ENCODE peak calls at places on chromosome 7, in six cellular contexts. T is neuronal stem cell, M is H1, P is IMR-90, Z is mesenchymal stem cell, C is H9. X is an unnamed sample.
A peak's percentile ranks its signal among the peaks of the same experiment; 100 is the strongest.

GRCh38 chr7:40374575-40374974 is 239.8 kb downstream of the SUGCT start:
- DNase-seq in P (peak; percentile 22), C (no peak), M (no peak), T (no peak), Z (no peak), X (no peak)

GRCh38 chr7:34622771-34623250 is 35.2 kb upstream of the NPSR1 start:
- DNase-seq in P (no peak), T (no peak), C (no peak), M (no peak), Z (no peak), X (no peak)

GRCh38 chr7:74452748-74453320 is 872 bp upstream of the GTF2IRD1 start:
- DNase-seq in Z (peak; percentile 45), C (no peak), M (no peak), P (no peak), T (no peak), X (no peak)

GRCh38 chr7:27586825-27587224 is 75.9 kb downstream of the HIBADH start:
- DNase-seq in P (no peak), Z (no peak), C (peak; percentile 33), M (no peak), T (no peak), X (no peak)

GRCh38 chr7:99794585-99795502 is 10.9 kb upstream of the CYP3A4 start:
- DNase-seq in P (no peak), T (no peak), M (no peak), Z (no peak), C (no peak), X (no peak)

GRCh38 chr7:1391449-1391848 is 67.8 kb downstream of the MICALL2 start:
- DNase-seq in C (no peak), M (no peak), T (no peak), P (no peak), Z (no peak), X (no peak)

GRCh38 chr7:50475340-50475739 is 25.2 kb upstream of the FIGNL1 start:
- DNase-seq in T (no peak), P (no peak), Z (no peak), C (no peak), M (no peak), X (peak; percentile 58)

GRCh38 chr7:138036135-138036534 is 34.2 kb upstream of the CREB3L2 start:
- DNase-seq in T (no peak), P (no peak), Z (no peak), M (no peak), C (no peak), X (peak; percentile 44)

GRCh38 chr7:19982841-19983835 is 209.7 kb upstream of the TMEM196 start:
- DNase-seq in M (no peak), C (peak; percentile 69), Z (peak; percentile 78), P (peak; percentile 77), T (peak; percentile 23), X (peak; percentile 92)

GRCh38 chr7:73960548-73960947 is 67.4 kb upstream of the ELN start:
- DNase-seq in T (no peak), Z (no peak), C (no peak), P (no peak), M (no peak), X (no peak)

GRCh38 chr7:731440-732085 is 4.5 kb upstream of the PRKAR1B start:
- DNase-seq in T (no peak), Z (no peak), P (no peak), M (no peak), C (no peak), X (no peak)

GRCh38 chr7:129334473-129334872 is 99.8 kb upstream of the STRIP2 start:
- DNase-seq in C (no peak), P (no peak), T (no peak), Z (no peak), M (no peak), X (peak; percentile 26)

GRCh38 chr7:79430391-79430790 is 23.1 kb downstream of the MAGI2 start:
- DNase-seq in P (no peak), M (no peak), C (no peak), T (no peak), Z (no peak), X (no peak)

GRCh38 chr7:44977956-44978355 is 859 bp downstream of the MYO1G start:
- DNase-seq in T (no peak), M (no peak), P (no peak), C (no peak), Z (no peak), X (no peak)

GRCh38 chr7:48472640-48473039 is 301.4 kb downstream of the ABCA13 start:
- DNase-seq in P (no peak), Z (no peak), T (no peak), M (no peak), C (no peak), X (no peak)

GRCh38 chr7:104657134-104657533 is 328.7 kb downstream of the LHFPL3 start:
- DNase-seq in P (no peak), Z (no peak), T (no peak), C (no peak), M (no peak), X (no peak)

GRCh38 chr7:77331938-77332695 is 84.0 kb downstream of the GSAP start:
- DNase-seq in Z (peak; percentile 90), P (peak; percentile 92), T (peak; percentile 63), C (peak; percentile 60), M (peak; percentile 15), X (peak; percentile 88)

GRCh38 chr7:134783294-134784069 is 4.0 kb downstream of the CALD1 start:
- DNase-seq in M (no peak), T (no peak), Z (no peak), C (no peak), P (no peak), X (peak; percentile 77)

GRCh38 chr7:37385787-37386186 is 62.9 kb downstream of the ELMO1 start:
- DNase-seq in P (no peak), C (no peak), Z (no peak), T (no peak), M (no peak), X (no peak)

GRCh38 chr7:25075459-25075858 is 49.6 kb downstream of the CYCS start:
- DNase-seq in C (no peak), Z (no peak), P (peak; percentile 8), T (no peak), M (no peak), X (no peak)

GRCh38 chr7:424301-424935 is 95.2 kb downstream of the PDGFA start:
- DNase-seq in C (no peak), T (no peak), Z (no peak), M (no peak), P (no peak), X (no peak)

GRCh38 chr7:15123901-15124300 is 221.3 kb upstream of the DGKB start:
- DNase-seq in C (no peak), M (no peak), T (no peak), Z (no peak), P (no peak), X (no peak)

GRCh38 chr7:36638586-36639265 is 85.6 kb downstream of the AOAH start:
- DNase-seq in T (no peak), P (no peak), M (no peak), Z (no peak), C (no peak), X (no peak)

GRCh38 chr7:43834463-43835251 is 34.7 kb downstream of the MRPS24 start:
- DNase-seq in M (no peak), C (no peak), T (no peak), Z (peak; percentile 57), P (peak; percentile 40), X (peak; percentile 10)

DNA sequence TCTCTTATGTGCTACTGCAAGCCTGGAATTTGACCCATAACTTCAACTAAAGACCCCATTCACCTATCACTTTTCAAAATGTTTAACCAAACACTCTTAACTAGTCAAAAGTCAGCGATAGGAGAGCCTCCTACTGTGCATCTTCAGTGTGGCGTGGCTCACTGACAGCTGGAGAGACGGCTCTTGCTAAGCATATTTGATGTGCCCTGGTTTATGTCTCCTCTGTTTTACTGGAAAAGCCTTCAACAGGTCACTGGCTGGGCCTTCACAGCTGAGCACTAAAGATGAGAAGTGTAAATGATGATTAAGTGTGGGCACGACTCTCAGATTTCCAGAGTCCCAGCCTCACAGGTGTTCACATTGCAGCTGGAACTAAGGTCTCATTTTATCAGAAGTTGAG is 472.1 kb downstream of the SEMA3D start:
- DNase-seq in Z (no peak), C (no peak), M (no peak), P (no peak), T (no peak), X (peak; percentile 4)
- H2BK15ac ChIP-seq in Z (peak overlapping the region; percentile 57), C (no peak overlapping the region), M (no peak overlapping the region), P (no peak overlapping the region), T (no peak overlapping the region), X (no peak overlapping the region)

GRCh38 chr7:53119514-53119933 is 84.1 kb downstream of the POM121L12 start:
- DNase-seq in P (no peak), T (no peak), Z (peak; percentile 54), C (no peak), M (no peak), X (no peak)
- H2BK15ac ChIP-seq in P (no peak overlapping the region), T (no peak overlapping the region), Z (no peak overlapping the region), C (no peak overlapping the region), M (no peak overlapping the region), X (peak overlapping the region; percentile 88)

GRCh38 chr7:116707289-116707688 is 35.3 kb downstream of the MET start:
- DNase-seq in T (no peak), M (no peak), Z (no peak), P (no peak), C (no peak), X (no peak)
- H2BK15ac ChIP-seq in T (no peak overlapping the region), M (no peak overlapping the region), Z (no peak overlapping the region), P (no peak overlapping the region), C (no peak overlapping the region), X (no peak overlapping the region)

DNA sequence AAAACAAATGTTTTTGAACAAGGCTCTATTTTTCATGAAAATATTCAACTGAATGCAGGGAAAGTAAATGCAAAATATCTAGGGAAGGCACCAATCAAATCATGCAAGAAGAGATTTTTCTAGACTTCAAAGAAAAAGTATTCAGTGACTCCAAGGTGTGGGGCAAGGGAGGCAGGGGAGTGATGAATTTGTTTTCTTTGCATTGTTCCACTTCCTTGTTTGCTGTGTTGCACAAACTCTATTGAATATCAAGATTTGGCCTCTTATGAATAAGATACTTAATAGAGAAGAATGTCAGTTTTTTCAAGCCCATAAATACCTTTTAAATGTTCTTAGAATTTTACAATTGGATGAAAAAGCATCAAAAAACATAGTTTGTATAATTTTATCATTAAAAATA is 26.4 kb downstream of the STEAP1 start:
- DNase-seq in T (no peak), Z (no peak), P (no peak), C (no peak), M (no peak), X (no peak)
- H2BK15ac ChIP-seq in T (no peak overlapping the region), Z (no peak overlapping the region), P (no peak overlapping the region), C (no peak overlapping the region), M (no peak overlapping the region), X (no peak overlapping the region)

GRCh38 chr7:101422361-101423195 is 59.9 kb downstream of the COL26A1 start:
- DNase-seq in Z (no peak), C (no peak), M (no peak), P (no peak), T (no peak), X (peak; percentile 50)
- H2BK15ac ChIP-seq in Z (no peak overlapping the region), C (no peak overlapping the region), M (no peak overlapping the region), P (no peak overlapping the region), T (no peak overlapping the region), X (no peak overlapping the region)

GRCh38 chr7:18597759-18598158 is 102.2 kb downstream of the HDAC9 start:
- DNase-seq in P (peak; percentile 15), C (no peak), T (no peak), M (no peak), Z (no peak), X (no peak)
- H2BK15ac ChIP-seq in P (no peak overlapping the region), C (no peak overlapping the region), T (no peak overlapping the region), M (no peak overlapping the region), Z (no peak overlapping the region), X (no peak overlapping the region)

DNA sequence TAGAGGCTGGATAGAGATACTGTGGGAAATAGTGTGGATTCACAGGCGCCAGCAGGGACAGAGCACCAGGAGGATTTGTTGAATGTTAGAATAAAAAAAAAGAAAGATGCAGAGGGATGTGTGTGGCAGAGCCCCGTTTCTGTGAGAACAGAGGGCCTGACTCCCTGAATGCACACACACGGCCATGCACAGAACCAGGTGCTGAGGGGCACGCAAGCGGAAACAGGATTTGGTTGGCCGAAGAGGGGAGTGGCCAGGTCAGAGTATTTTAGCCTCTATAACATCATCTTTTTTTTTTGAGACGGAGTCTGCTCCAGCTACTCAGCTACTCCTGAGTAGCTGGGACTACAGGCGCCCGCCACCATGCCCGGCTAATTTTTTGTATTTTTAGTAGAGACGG is 21.9 kb downstream of the IQCE start:
- DNase-seq in Z (no peak), M (no peak), C (no peak), P (no peak), T (no peak), X (no peak)
- H2BK15ac ChIP-seq in Z (no peak overlapping the region), M (no peak overlapping the region), C (no peak overlapping the region), P (no peak overlapping the region), T (no peak overlapping the region), X (no peak overlapping the region)